ENCODE peak calls at places on chromosomes 2 and 18, in six cellular contexts. N is HCT116, W is upper lobe of right lung, M is lower lobe of right lung, J is coronary artery, D is A549. C is an unnamed sample.

GRCh38 chr18:56377161-56377560 is 261.2 kb downstream of the TXNL1 start:
- DNase-seq in N (no peak), J (no peak), W (no peak), D (no peak), M (no peak), C (no peak)

GRCh38 chr2:236743623-236744280 is 174.1 kb downstream of the ACKR3 start:
- DNase-seq in N (no peak), W (no peak), J (no peak), D (no peak), M (no peak), C (no peak)

GRCh38 chr2:217832115-217832514 is 170.7 kb downstream of the TNS1 start:
- DNase-seq in W (no peak), D (no peak), M (no peak), N (no peak), J (no peak), C (no peak)

GRCh38 chr2:129661942-129662341 is 317.5 kb upstream of the RAB6C start:
- DNase-seq in D (no peak), M (no peak), W (no peak), J (no peak), N (no peak), C (no peak)

GRCh38 chr2:197803033-197803444 is 1.4 kb upstream of the PLCL1 start:
- DNase-seq in M (no peak), J (no peak), D (peak), N (peak), W (no peak), C (no peak)

GRCh38 chr2:149451417-149452165 is 121.2 kb downstream of the LYPD6 start:
- DNase-seq in W (no peak), M (no peak), D (no peak), J (no peak), N (no peak), C (no peak)

GRCh38 chr18:76490701-76491171 is 4.3 kb downstream of the ZNF516 start:
- DNase-seq in N (no peak), D (no peak), J (no peak), W (peak), M (peak), C (no peak)

GRCh38 chr18:78743078-78743477 is 236.5 kb upstream of the SALL3 start:
- DNase-seq in W (no peak), J (peak), M (no peak), D (no peak), N (no peak), C (no peak)

GRCh38 chr2:220533485-220533884 is 906.1 kb downstream of the SLC4A3 start:
- DNase-seq in N (peak), W (no peak), M (no peak), D (peak), J (no peak), C (no peak)

GRCh38 chr18:62324917-62325805 is at the start of gene TNFRSF11A:
- DNase-seq in W (peak), N (no peak), D (peak), J (no peak), M (peak), C (no peak)

GRCh38 chr18:41745166-41746049 is 209.6 kb upstream of the PIK3C3 start:
- DNase-seq in D (peak), W (no peak), M (no peak), N (no peak), J (no peak), C (no peak)

GRCh38 chr2:234839285-234839684 is 112.5 kb upstream of the SH3BP4 start:
- DNase-seq in W (no peak), M (no peak), J (no peak), D (peak), N (no peak), C (no peak)

GRCh38 chr2:105747997-105748396 is 3.3 kb downstream of the NCK2 start:
- DNase-seq in J (no peak), D (no peak), N (no peak), M (no peak), W (no peak), C (no peak)

GRCh38 chr18:58078889-58079573 is 35.0 kb downstream of the NEDD4L start:
- DNase-seq in M (no peak), W (no peak), D (no peak), J (no peak), N (no peak), C (no peak)

GRCh38 chr2:101064868-101065549 is 62.9 kb downstream of the RPL31 start:
- DNase-seq in N (peak), M (no peak), W (no peak), D (peak), J (no peak), C (no peak)

GRCh38 chr2:118940486-118941120 is 1.4 kb upstream of the MARCO start:
- DNase-seq in D (no peak), J (no peak), W (peak), N (no peak), M (peak), C (no peak)

GRCh38 chr2:73290049-73290839 is 3.1 kb downstream of the EGR4 start:
- DNase-seq in N (no peak), W (no peak), D (peak), M (no peak), J (no peak), C (no peak)

GRCh38 chr2:172927381-172928357 is 148.0 kb upstream of the MAP3K20 start:
- DNase-seq in M (no peak), J (no peak), N (no peak), D (no peak), W (no peak), C (peak)

GRCh38 chr18:62183578-62184195 is 3.2 kb downstream of the PIGN start:
- DNase-seq in W (no peak), J (no peak), D (peak), N (peak), M (no peak), C (no peak)

GRCh38 chr2:188852752-188853151 is 121.4 kb upstream of the COL3A1 start:
- DNase-seq in M (no peak), J (no peak), D (no peak), W (no peak), N (no peak), C (no peak)

GRCh38 chr2:216215991-216216390 is 106.8 kb downstream of the XRCC5 start:
- DNase-seq in D (peak), N (no peak), M (no peak), W (no peak), J (no peak), C (no peak)

GRCh38 chr2:12661472-12661871 is 55.3 kb upstream of the TRIB2 start:
- DNase-seq in J (no peak), N (no peak), M (no peak), D (no peak), W (no peak), C (no peak)

GRCh38 chr18:70284976-70285610 is 3.8 kb upstream of the SOCS6 start:
- DNase-seq in N (no peak), J (no peak), D (no peak), W (no peak), M (no peak), C (no peak)

GRCh38 chr2:31244101-31244500 is 10.1 kb downstream of the EHD3 start:
- DNase-seq in D (no peak), M (no peak), N (no peak), W (no peak), J (peak), C (no peak)

GRCh38 chr2:116491292-116491691 is 1323.2 kb upstream of the DDX18 start:
- DNase-seq in W (no peak), D (no peak), N (no peak), J (no peak), M (no peak), C (no peak)

GRCh38 chr2:164014068-164014577 is 278.3 kb upstream of the FIGN start:
- DNase-seq in N (no peak), W (no peak), J (no peak), M (no peak), D (no peak), C (peak)

GRCh38 chr2:60855989-60856669 is 25.2 kb upstream of the REL start:
- DNase-seq in M (no peak), J (no peak), D (peak), W (no peak), N (no peak), C (no peak)

GRCh38 chr2:210363876-210364275 is 48.9 kb upstream of the MYL1 start:
- DNase-seq in D (no peak), M (no peak), W (no peak), J (no peak), N (no peak), C (no peak)

GRCh38 chr2:18792226-18792629 is 202.9 kb upstream of the NT5C1B start:
- DNase-seq in M (no peak), J (no peak), W (no peak), N (no peak), D (no peak), C (no peak)

GRCh38 chr18:9092665-9093064 is 9.8 kb upstream of the NDUFV2 start:
- DNase-seq in N (no peak), D (peak), J (no peak), W (no peak), M (no peak), C (no peak)

GRCh38 chr2:101958071-101958470 is 33.7 kb upstream of the IL1R2 start:
- DNase-seq in J (no peak), D (no peak), M (no peak), N (no peak), W (no peak), C (no peak)

GRCh38 chr18:23501626-23502025 is 1.7 kb upstream of the RMC1 start:
- DNase-seq in N (no peak), J (no peak), W (no peak), M (no peak), D (no peak), C (no peak)

GRCh38 chr2:239598011-239598731 is 197.4 kb upstream of the HDAC4 start:
- DNase-seq in J (peak), W (peak), D (no peak), M (peak), N (no peak), C (no peak)

GRCh38 chr18:58520964-58521363 is 107.9 kb downstream of the ALPK2 start:
- DNase-seq in W (no peak), J (no peak), M (no peak), N (no peak), D (no peak), C (no peak)

GRCh38 chr2:241821460-241822263 is 12.7 kb downstream of the NEU4 start:
- DNase-seq in D (no peak), J (peak), W (no peak), M (no peak), N (no peak), C (peak)
- H3K4me3 ChIP-seq in D (no peak), J (no peak), W (no peak), M (no peak), N (no peak), C (no peak)

DNA sequence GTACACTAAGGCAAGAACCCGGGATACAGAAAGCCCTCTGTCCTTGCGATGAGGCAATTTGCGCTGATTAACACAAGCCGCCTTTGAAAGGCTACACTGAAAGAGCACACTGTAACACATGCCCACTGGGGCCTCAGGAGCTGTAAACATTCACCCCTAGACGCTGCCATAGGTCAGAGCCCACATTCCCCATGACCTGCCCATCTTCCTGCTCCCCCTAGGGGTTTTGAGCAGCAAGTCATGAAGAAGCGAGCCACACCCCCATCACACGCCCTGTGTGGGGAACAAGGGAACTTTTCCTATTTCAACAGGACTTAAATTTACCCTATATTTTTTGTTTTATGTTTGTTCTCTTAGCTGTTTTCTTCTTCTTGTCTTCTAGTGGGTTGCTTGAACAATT is 47.8 kb upstream of the SLC4A10 start:
- DNase-seq in N (peak), J (no peak), W (no peak), D (peak), M (no peak), C (no peak)
- TF ChIP-seq CTCF in N (peak), J (no peak), W (no peak), D (no peak), M (peak), C (no peak)

DNA sequence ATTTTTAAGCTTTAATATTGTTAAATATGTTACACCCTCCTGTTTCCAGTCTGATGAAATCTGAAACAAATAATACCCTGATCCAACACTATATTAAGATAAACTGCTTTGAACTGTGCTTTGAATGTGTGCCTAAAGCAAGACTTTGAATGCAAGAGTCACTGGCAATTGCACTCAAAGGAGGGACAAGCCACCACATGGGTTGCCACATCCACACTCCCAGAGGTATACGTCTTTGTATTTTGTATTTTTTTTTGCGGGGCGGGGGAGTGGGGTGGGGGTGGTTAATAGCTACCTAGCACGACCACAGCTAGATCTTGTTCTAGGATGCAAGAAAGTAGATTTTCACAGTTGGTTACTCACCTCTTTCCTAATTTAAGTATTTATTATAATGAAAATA is 1.8 kb upstream of the ZEB2 start:
- DNase-seq in D (no peak), W (no peak), N (no peak), J (no peak), M (no peak), C (no peak)
- H3K4me3 ChIP-seq in D (no peak), W (peak), N (no peak), J (peak), M (peak), C (peak)

GRCh38 chr2:26477911-26478253 is at the start of gene OTOF:
- DNase-seq in N (no peak), D (peak), M (no peak), W (no peak), J (no peak), C (peak)

GRCh38 chr2:26479971-26480750 is 2.2 kb upstream of the OTOF start:
- DNase-seq in M (no peak), J (no peak), W (no peak), D (no peak), N (no peak), C (no peak)

GRCh38 chr2:26478366-26478765 is 442 bp upstream of the OTOF start:
- DNase-seq in W (no peak), D (no peak), J (no peak), M (no peak), N (no peak), C (no peak)

GRCh38 chr2:26480751-26481380 is 2.9 kb upstream of the OTOF start:
- DNase-seq in J (no peak), M (no peak), D (no peak), N (no peak), W (no peak), C (no peak)

GRCh38 chr2:26479131-26479970 is 1.4 kb upstream of the OTOF start:
- DNase-seq in M (no peak), J (no peak), N (no peak), W (no peak), D (no peak), C (no peak)
- TF ChIP-seq CTCF in M (no peak), J (no peak), N (no peak), W (no peak), D (no peak), C (no peak)

GRCh38 chr2:45237850-45238542 is 228.7 kb upstream of the SIX2 start:
- DNase-seq in M (no peak), W (no peak), J (peak), N (peak), D (peak), C (peak)
- H3K4me3 ChIP-seq in M (no peak), W (no peak), J (no peak), N (no peak), D (no peak), C (no peak)

GRCh38 chr2:169694113-169694893 is at the start of the genes CFAP210 and PHOSPHO2:
- DNase-seq in J (peak), N (peak), D (peak), W (peak), M (peak), C (peak)
- TF ChIP-seq CTCF in J (no peak), N (no peak), D (no peak), W (no peak), M (no peak), C (no peak)

GRCh38 chr18:48781041-48781989 is 169.4 kb downstream of the SMAD7 start:
- DNase-seq in D (no peak), W (peak), M (peak), J (peak), N (no peak), C (peak)
- H3K4me3 ChIP-seq in D (no peak), W (no peak), M (peak), J (peak), N (no peak), C (peak)

DNA sequence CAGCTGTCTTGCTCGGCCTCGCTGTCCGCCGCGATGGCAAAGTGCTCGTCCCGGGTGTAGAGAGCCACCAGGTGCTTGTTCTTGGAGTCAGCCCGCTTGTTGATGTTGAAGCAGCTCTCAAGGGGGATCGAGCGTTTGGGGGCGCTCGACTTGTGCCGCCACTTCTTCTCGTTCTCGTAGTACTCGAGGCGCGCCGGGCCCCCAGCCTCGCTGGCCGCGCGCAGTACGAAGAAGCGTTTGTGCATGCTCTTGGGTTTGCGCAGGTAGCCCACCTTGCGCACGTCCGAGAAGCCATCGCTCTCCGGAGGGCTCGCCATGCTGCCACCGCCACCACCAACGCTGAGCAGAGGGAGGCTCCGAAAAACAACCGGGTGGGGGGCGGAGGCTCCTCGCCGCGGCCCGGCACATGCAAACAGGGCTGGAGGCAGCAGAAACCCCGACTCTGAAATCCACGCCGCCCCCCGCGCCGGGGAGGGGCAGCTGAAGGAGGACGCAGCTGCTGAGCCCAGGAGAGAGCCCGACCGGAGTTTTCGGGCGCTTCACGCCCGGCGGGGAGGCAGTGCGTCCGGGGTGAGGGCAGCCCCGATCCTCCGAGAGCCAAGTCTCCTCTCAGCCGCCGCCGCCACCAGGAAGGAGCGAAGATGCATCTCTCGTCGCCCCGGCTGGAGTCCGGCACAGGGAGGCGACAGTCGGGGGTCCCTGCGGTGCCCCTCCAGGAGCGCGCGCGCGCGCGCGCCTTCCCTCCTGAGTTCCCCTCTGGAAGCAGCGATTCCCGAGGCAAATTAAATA is 1.0 kb downstream of the IRS1 start:
- DNase-seq in N (no peak), D (peak), J (peak), M (peak), W (peak), C (no peak)
- TF ChIP-seq CTCF in N (no peak), D (peak), J (no peak), M (no peak), W (no peak), C (no peak)

GRCh38 chr2:174606336-174606735 is 8.7 kb upstream of the WIPF1 start:
- DNase-seq in J (no peak), D (peak), W (no peak), N (no peak), M (no peak), C (no peak)
- H3K4me3 ChIP-seq in J (no peak), D (no peak), W (no peak), N (no peak), M (no peak), C (no peak)

C was measured in right atrium auricular region.